ENCODE peak calls at places on chromosomes 1 and 21, in five cellular contexts. N, F, E, U and W are unnamed samples.

GRCh38 chr1:14516974-14517812 is 81.3 kb upstream of the KAZN start:
- DNase-seq in N (no peak), F (no peak), E (peak), U (no peak), W (no peak)

GRCh38 chr1:228061411-228062084 is 21.0 kb upstream of the ARF1 start:
- DNase-seq in N (no peak), F (no peak), E (no peak), U (no peak), W (no peak)

GRCh38 chr1:32878183-32878582 is 7.5 kb upstream of the FNDC5 start:
- DNase-seq in N (peak), F (no peak), E (no peak), U (no peak), W (no peak)

GRCh38 chr1:210259496-210259895 is 26.9 kb downstream of the SERTAD4 start:
- DNase-seq in N (no peak), F (no peak), E (no peak), U (no peak), W (no peak)

GRCh38 chr1:84738237-84738636 is 48.0 kb upstream of the SSX2IP start:
- DNase-seq in N (no peak), F (no peak), E (no peak), U (no peak), W (no peak)

GRCh38 chr1:107831921-107832320 is 133.1 kb downstream of the VAV3 start:
- DNase-seq in N (no peak), F (no peak), E (no peak), U (no peak), W (no peak)

GRCh38 chr1:41622859-41623732 is 138.6 kb upstream of the EDN2 start:
- DNase-seq in N (no peak), F (no peak), E (peak), U (no peak), W (no peak)

GRCh38 chr1:42214447-42214871 is 49.9 kb upstream of the GUCA2A start:
- DNase-seq in N (no peak), F (no peak), E (no peak), U (no peak), W (peak)

GRCh38 chr1:208185801-208186201 is 58.4 kb downstream of the PLXNA2 start:
- DNase-seq in N (no peak), F (no peak), E (no peak), U (no peak), W (no peak)

GRCh38 chr1:107689157-107689556 is 275.8 kb downstream of the VAV3 start:
- DNase-seq in N (no peak), F (no peak), E (no peak), U (no peak), W (no peak)

GRCh38 chr21:46452719-46453118 is 6.0 kb upstream of the DIP2A start:
- DNase-seq in N (no peak), F (no peak), E (no peak), U (no peak), W (no peak)

GRCh38 chr1:214404571-214405213 is 123.7 kb downstream of the SMYD2 start:
- DNase-seq in N (no peak), F (no peak), E (no peak), U (peak), W (peak)

GRCh38 chr1:117029690-117030089 is 28.1 kb downstream of the CD101 start:
- DNase-seq in N (no peak), F (no peak), E (no peak), U (no peak), W (no peak)

GRCh38 chr21:17451364-17451869 is 61.4 kb upstream of the CXADR start:
- DNase-seq in N (no peak), F (no peak), E (no peak), U (no peak), W (peak)

GRCh38 chr1:232529747-232530146 is 100.2 kb downstream of the SIPA1L2 start:
- DNase-seq in N (no peak), F (no peak), E (no peak), U (peak), W (no peak)

GRCh38 chr1:147719029-147719703 is 41.2 kb downstream of the GJA5 start:
- DNase-seq in N (no peak), F (no peak), E (no peak), U (no peak), W (peak)

GRCh38 chr1:193674292-193674944 is 488.0 kb upstream of the B3GALT2 start:
- DNase-seq in N (no peak), F (no peak), E (no peak), U (no peak), W (no peak)

GRCh38 chr1:59498640-59499039 is 201.7 kb downstream of the FGGY start:
- DNase-seq in N (no peak), F (no peak), E (no peak), U (no peak), W (peak)

GRCh38 chr1:40197656-40198055 is 36.5 kb downstream of the RLF start:
- DNase-seq in N (no peak), F (peak), E (no peak), U (no peak), W (no peak)

GRCh38 chr1:40204855-40205254 is 42.9 kb upstream of the TMCO2 start:
- DNase-seq in N (no peak), F (no peak), E (no peak), U (no peak), W (no peak)

DNA sequence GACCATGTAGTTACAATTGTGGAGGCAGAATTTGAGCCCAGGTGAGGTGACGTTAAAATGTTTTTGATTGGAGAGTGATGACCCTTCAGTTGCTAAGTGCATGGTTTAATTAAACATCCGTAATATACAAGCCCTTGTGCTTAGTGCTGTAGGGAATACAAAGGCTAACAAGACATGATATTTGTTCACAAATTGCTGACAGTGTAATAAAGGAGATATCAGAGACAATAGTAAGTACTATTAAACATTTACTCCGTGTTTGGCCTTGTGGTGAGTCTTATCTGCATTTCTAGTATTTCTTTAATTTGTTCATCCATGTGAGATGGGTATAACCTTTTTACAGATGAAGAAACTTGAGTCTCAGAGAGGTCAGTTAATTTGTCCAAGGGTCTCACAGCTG is 37.9 kb downstream of the RLF start:
- DNase-seq in N (no peak), F (no peak), E (no peak), U (no peak), W (no peak)
- TF ChIP-seq ZBTB33 in N (no peak), F (no peak), E (no peak), U (no peak), W (no peak)

GRCh38 chr1:46492871-46493270 is 3.2 kb downstream of the DMBX1 start:
- DNase-seq in N (no peak), F (no peak), E (no peak), U (no peak), W (no peak)

GRCh38 chr1:46489638-46490602 is at the start of gene DMBX1:
- DNase-seq in N (peak), F (peak), E (no peak), U (peak), W (no peak)

GRCh38 chr1:46492269-46492853 is 2.7 kb downstream of the DMBX1 start:
- DNase-seq in N (no peak), F (no peak), E (no peak), U (no peak), W (no peak)

GRCh38 chr1:46490603-46491499 is 1.2 kb downstream of the DMBX1 start:
- DNase-seq in N (no peak), F (no peak), E (no peak), U (no peak), W (no peak)

DNA sequence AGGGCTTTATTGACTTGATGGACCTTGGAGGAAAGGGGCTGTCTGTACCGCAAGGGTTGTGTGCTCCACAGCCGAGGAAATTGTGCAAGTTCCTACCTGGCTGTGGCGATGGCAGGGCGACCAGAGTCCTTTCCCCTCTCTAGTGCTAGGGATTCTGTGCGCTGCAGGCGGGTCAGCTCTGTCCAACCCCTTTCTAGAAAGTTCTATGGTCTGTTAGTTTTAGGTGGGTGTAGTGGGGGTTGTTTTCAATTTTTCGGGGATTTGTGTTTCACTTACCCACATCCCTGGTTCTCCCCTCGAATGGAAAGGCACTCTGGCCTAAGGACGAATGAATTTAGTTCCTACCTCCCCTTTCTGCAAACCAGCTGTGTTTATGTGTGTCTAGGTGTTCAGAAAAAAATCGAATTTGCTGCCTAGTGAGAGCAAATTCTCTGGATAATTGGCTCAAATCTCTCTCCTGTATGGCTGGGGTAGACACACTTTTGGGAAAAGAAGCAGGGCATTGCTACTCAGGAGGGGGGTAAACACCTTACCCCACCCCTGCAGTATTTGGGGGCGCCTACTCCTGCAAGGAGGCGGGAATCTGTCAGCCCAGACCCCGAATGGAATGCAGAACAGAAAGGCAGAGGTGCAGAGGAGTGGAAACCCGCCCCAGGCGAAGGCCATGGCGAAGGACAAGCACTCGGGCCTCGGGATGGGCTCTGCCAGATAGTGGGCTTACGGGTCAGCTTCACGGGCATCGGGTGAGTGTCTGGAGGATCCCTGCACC is 2.0 kb downstream of the DMBX1 start:
- DNase-seq in N (no peak), F (no peak), E (no peak), U (no peak), W (no peak)
- TF ChIP-seq ZBTB33 in N (no peak), F (no peak), E (no peak), U (no peak), W (no peak)

GRCh38 chr1:101914473-101915242 is 82.1 kb downstream of the OLFM3 start:
- DNase-seq in N (no peak), F (no peak), E (no peak), U (no peak), W (no peak)

GRCh38 chr1:101915597-101915996 is 81.1 kb downstream of the OLFM3 start:
- DNase-seq in N (no peak), F (no peak), E (no peak), U (no peak), W (no peak)

GRCh38 chr1:101918277-101918676 is 78.4 kb downstream of the OLFM3 start:
- DNase-seq in N (no peak), F (no peak), E (no peak), U (no peak), W (no peak)
- TF ChIP-seq ZBTB33 in N (no peak), F (no peak), E (no peak), U (no peak), W (no peak)

DNA sequence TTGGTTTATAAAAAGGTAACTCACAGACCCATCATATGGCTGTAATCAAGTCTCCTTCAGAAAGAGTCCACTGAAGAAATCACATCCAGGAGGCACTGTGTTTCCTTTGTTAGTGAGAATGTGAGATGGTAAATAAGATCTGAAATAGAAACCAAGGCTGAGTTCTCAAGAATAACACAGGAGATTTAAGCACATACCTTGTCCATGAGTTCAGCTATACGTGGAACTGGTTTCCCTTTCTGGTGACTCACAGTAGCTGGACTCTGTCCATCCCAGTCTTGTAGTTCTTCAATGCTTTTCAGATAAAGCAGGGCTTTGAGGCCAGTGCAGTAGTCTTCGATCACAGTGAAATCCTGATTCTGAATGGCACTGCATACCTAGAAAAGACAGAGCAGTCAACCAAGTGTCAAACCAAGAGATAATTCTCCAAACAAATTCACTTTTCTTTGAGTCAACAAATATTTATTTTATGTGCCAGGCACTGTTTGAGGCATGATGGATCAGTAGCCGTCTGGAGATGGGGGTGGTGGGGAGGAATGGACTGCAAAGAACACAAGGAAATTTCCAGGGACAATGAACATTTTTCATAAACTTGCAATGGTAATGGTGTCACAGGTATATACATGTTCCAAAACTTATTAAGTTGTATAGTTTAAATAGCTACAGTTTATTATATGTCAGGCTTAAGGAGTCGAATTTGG is 471.4 kb downstream of the PTBP2 start:
- DNase-seq in N (no peak), F (no peak), E (no peak), U (peak), W (no peak)
- TF ChIP-seq ZBTB33 in N (no peak), F (peak), E (no peak), U (no peak), W (no peak)

DNA sequence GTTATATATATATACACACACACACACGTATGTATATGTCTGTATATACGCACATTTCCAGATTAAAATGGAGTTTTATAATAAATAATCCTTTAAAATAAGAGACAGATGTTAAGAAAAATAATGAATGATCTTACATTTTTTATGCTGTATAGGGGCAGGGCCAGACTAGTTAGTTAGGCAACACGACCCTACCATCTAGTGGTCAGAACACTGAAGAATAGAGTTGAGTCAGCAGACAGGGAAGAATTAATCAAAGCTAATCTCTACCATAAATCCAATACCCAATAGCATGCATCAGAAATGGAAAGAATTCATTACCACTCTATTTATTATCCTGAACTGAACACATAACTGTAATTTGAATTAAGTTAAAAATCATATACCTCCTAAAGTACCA is 156.7 kb downstream of the BRINP3 start:
- DNase-seq in N (no peak), F (peak), E (no peak), U (peak), W (no peak)
- TF ChIP-seq ZBTB33 in N (no peak), F (no peak), E (no peak), U (no peak), W (no peak)